ENCODE peak calls at places on chromosomes 4 and X, in four cellular contexts. H is bronchial epithelial cell, G is mucosa of descending colon, K is skeletal muscle cell. P is an unnamed sample.

GRCh38 chrX:42495139-42495538 is 282.8 kb downstream of the PPP1R2C start:
- DNase-seq in H (no peak), G (no peak), K (no peak), P (no peak)

GRCh38 chr4:177008071-177008835 is 215.5 kb upstream of the VEGFC start:
- DNase-seq in H (peak), G (no peak), K (no peak), P (no peak)

GRCh38 chr4:137610960-137611359 is 78.7 kb upstream of the PCDH18 start:
- DNase-seq in H (peak), G (no peak), K (no peak), P (no peak)

GRCh38 chr4:54660591-54660990 is 2.8 kb downstream of the KIT start:
- DNase-seq in H (no peak), G (no peak), K (no peak), P (no peak)

GRCh38 chr4:149291463-149291862 is 524.2 kb downstream of the IQCM start:
- DNase-seq in H (peak), G (peak), K (peak), P (no peak)

GRCh38 chrX:153769865-153770605 is 6.0 kb downstream of the PLXNB3 start:
- DNase-seq in H (no peak), G (no peak), K (no peak), P (no peak)

GRCh38 chr4:10099521-10100325 is 16.9 kb downstream of the WDR1 start:
- DNase-seq in H (no peak), G (no peak), K (no peak), P (no peak)

GRCh38 chr4:139798456-139798855 is 132.8 kb downstream of the MGST2 start:
- DNase-seq in H (peak), G (no peak), K (no peak), P (no peak)

GRCh38 chr4:117385531-117385930 is 300.2 kb upstream of the TRAM1L1 start:
- DNase-seq in H (peak), G (no peak), K (no peak), P (no peak)

GRCh38 chrX:7399373-7399772 is 251.4 kb upstream of the PUDP start:
- DNase-seq in H (no peak), G (no peak), K (no peak), P (no peak)

GRCh38 chr4:156638925-156639605 is 332.5 kb downstream of the PDGFC start:
- DNase-seq in H (peak), G (no peak), K (peak), P (no peak)

GRCh38 chrX:140040397-140040796 is 75.1 kb upstream of the CXorf66 start:
- DNase-seq in H (peak), G (no peak), K (no peak), P (peak)

GRCh38 chrX:112211459-112211858 is 128.9 kb upstream of the TRPC5 start:
- DNase-seq in H (peak), G (no peak), K (no peak), P (no peak)

GRCh38 chrX:39821011-39821708 is 276.6 kb downstream of the BCOR start:
- DNase-seq in H (no peak), G (no peak), K (no peak), P (no peak)

GRCh38 chr4:158805628-158806471 is 37.0 kb downstream of the FNIP2 start:
- DNase-seq in H (peak), G (no peak), K (no peak), P (no peak)

GRCh38 chrX:150364347-150365050 is 1.4 kb downstream of the MAMLD1 start:
- DNase-seq in H (no peak), G (peak), K (no peak), P (no peak)

GRCh38 chr4:81839347-81840042 is 367.8 kb upstream of the RASGEF1B start:
- DNase-seq in H (peak), G (no peak), K (no peak), P (peak)

GRCh38 chr4:124060261-124060918 is 652.1 kb downstream of the ANKRD50 start:
- DNase-seq in H (peak), G (no peak), K (peak), P (no peak)

GRCh38 chrX:153981771-153982533 is 9.4 kb downstream of the TMEM187 start:
- DNase-seq in H (no peak), G (peak), K (no peak), P (no peak)

GRCh38 chr4:125546272-125546671 is 231.5 kb downstream of the FAT4 start:
- DNase-seq in H (no peak), G (no peak), K (no peak), P (no peak)

GRCh38 chr4:91485415-91485814 is 818.4 kb upstream of the GRID2 start:
- DNase-seq in H (no peak), G (no peak), K (no peak), P (no peak)

GRCh38 chr4:103498161-103499070 is 221.4 kb downstream of the TACR3 start:
- DNase-seq in H (peak), G (no peak), K (peak), P (peak)

GRCh38 chrX:155966876-155967275 is 30.6 kb upstream of the IL9R start:
- DNase-seq in H (peak), G (no peak), K (no peak), P (no peak)

GRCh38 chr4:67393699-67394281 is 151.5 kb downstream of the CENPC start:
- DNase-seq in H (peak), G (no peak), K (peak), P (no peak)

GRCh38 chrX:1464282-1465131 is 11.8 kb upstream of the ASMTL start:
- DNase-seq in H (no peak), G (no peak), K (no peak), P (no peak)

GRCh38 chr4:2938906-2939305 is 24.3 kb downstream of the NOP14 start:
- DNase-seq in H (no peak), G (no peak), K (no peak), P (no peak)

GRCh38 chrX:30141966-30142365 is 73.4 kb upstream of the MAGEB2 start:
- DNase-seq in H (peak), G (no peak), K (peak), P (no peak)

GRCh38 chr4:110091426-110091825 is 107.0 kb downstream of the ELOVL6 start:
- DNase-seq in H (peak), G (no peak), K (peak), P (peak)

GRCh38 chrX:148609766-148610698 is 109.6 kb downstream of the AFF2 start:
- DNase-seq in H (peak), G (no peak), K (no peak), P (no peak)

GRCh38 chrX:19888419-19888879 is 1.0 kb upstream of the SH3KBP1 start:
- DNase-seq in H (peak), G (no peak), K (peak), P (no peak)
- H3K4me3 ChIP-seq in H (peak), G (no peak), K (peak), P (peak)

DNA sequence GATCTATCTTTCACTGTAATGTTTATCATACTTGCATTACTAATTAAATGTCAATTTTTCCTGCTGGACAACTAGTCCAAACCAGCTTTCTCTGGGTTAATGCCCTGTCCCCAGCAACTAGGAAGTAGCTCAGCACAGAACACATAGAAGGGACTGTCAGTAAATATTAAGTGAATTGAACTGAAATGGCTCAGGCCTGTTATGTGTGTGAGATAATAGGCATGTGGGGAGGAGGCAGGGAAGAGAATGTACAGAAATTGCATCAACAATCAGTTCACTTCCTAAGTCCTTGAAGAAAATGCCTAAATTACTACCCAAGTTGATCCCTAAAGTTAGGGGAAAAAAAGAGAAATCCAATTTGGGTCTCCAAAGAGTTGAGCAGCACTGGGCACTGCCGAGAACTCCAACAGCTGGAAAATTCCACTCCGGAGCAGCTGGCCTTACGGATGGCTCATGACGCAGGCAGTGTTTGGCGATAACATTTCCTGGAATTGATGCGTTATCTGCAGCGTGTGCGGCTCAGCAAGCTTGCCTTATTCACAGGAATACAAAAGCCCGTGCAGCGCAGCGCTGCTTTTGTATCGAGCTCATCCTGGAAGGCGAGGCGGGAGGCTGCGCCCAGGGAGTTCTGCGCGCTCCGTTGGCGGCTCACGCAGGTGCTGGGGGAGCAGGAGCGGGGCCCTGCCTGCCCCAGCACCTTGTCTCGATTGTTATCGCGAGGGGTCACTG is 297.3 kb upstream of the LCORL start:
- DNase-seq in H (no peak), G (no peak), K (no peak), P (no peak)
- H3K4me3 ChIP-seq in H (no peak), G (no peak), K (no peak), P (no peak)

GRCh38 chrX:133986008-133986683 is 752 bp upstream of the GPC3 start:
- DNase-seq in H (no peak), G (no peak), K (no peak), P (no peak)
- H3K4me3 ChIP-seq in H (peak), G (no peak), K (peak), P (peak)

GRCh38 chr4:120770897-120771296 is 151.6 kb downstream of the PRDM5 start:
- DNase-seq in H (no peak), G (no peak), K (no peak), P (no peak)
- H3K4me3 ChIP-seq in H (no peak), G (no peak), K (no peak), P (no peak)

P was measured in kidney epithelial cell.